ENCODE peak calls at places on chromosomes 13 and 19, in seven cellular contexts. K is heart right ventricle; Q is mammary epithelial cell; D is lung; S is hepatocyte; A is cardiac fibroblast; I is CD8-positive, alpha-beta T cell. Z is an unnamed sample.

GRCh38 chr19:6457958-6458694 is 1.5 kb downstream of the SLC25A23 start:
- DNase-seq in K (no peak), I (no peak), S (no peak), A (no peak), Q (no peak), D (no peak), Z (peak; percentile 64)

GRCh38 chr19:14116918-14117578 is 514 bp downstream of the PRKACA start:
- DNase-seq in K (peak; percentile 30), D (peak; percentile 40), S (peak; percentile 42), I (no peak), A (no peak), Q (no peak), Z (no peak)

GRCh38 chr19:55585658-55586339 is 5.2 kb upstream of the ZNF579 start:
- DNase-seq in D (peak; percentile 87), K (peak; percentile 88), S (peak; percentile 93), A (peak; percentile 90), Q (no peak), I (no peak), Z (peak; percentile 67)

GRCh38 chr19:800360-801029 is 3.2 kb downstream of the PTBP1 start:
- DNase-seq in D (no peak), I (no peak), A (peak; percentile 65), S (peak; percentile 78), Q (peak; percentile 80), K (no peak), Z (no peak)

GRCh38 chr19:7262470-7262869 is 31.7 kb downstream of the INSR start:
- DNase-seq in A (no peak), S (no peak), I (no peak), K (no peak), D (no peak), Q (no peak), Z (no peak)

GRCh38 chr13:73608731-73609485 is 525.3 kb downstream of the KLF12 start:
- DNase-seq in Q (no peak), A (no peak), D (peak; percentile 37), I (no peak), K (no peak), S (no peak), Z (no peak)

GRCh38 chr13:107170270-107170931 is 602.5 kb upstream of the ARGLU1 start:
- DNase-seq in K (no peak), A (no peak), Q (no peak), I (no peak), D (no peak), S (no peak), Z (no peak)

GRCh38 chr19:43763473-43763939 is 8.7 kb upstream of the SMG9 start:
- DNase-seq in I (no peak), S (no peak), A (peak; percentile 43), D (no peak), Q (no peak), K (no peak), Z (no peak)

GRCh38 chr19:34676697-34677385 is at the start of gene SCGB2B2:
- DNase-seq in I (no peak), Q (no peak), A (no peak), D (peak; percentile 69), K (peak; percentile 88), S (no peak), Z (no peak)

GRCh38 chr19:12953456-12954149 is 3.4 kb downstream of the GADD45GIP1 start:
- DNase-seq in S (no peak), D (no peak), Q (no peak), K (no peak), A (no peak), I (no peak), Z (no peak)

GRCh38 chr19:11963566-11964355 is 1.1 kb upstream of the ZNF763 start:
- DNase-seq in D (peak; percentile 78), I (peak; percentile 61), Q (peak; percentile 21), S (peak; percentile 85), K (peak; percentile 89), A (peak; percentile 84), Z (peak; percentile 76)

GRCh38 chr19:30718728-30719127 is 346.5 kb downstream of the ZNF536 start:
- DNase-seq in K (peak; percentile 15), A (no peak), S (no peak), Q (no peak), D (no peak), I (no peak), Z (no peak)

GRCh38 chr13:19845758-19846157 is 17.7 kb downstream of the ZMYM5 start:
- DNase-seq in Q (peak; percentile 97), D (no peak), I (no peak), A (peak; percentile 95), S (peak; percentile 72), K (no peak), Z (no peak)

GRCh38 chr19:13033819-13034611 is 38.7 kb downstream of the NFIX start:
- DNase-seq in A (peak; percentile 79), D (peak; percentile 78), K (peak; percentile 85), Q (peak; percentile 68), S (peak; percentile 60), I (peak; percentile 21), Z (peak; percentile 79)

GRCh38 chr13:28478127-28478526 is 16.8 kb downstream of the FLT1 start:
- DNase-seq in S (no peak), I (no peak), D (no peak), A (no peak), Q (no peak), K (no peak), Z (no peak)

GRCh38 chr13:105412171-105412570 is 1123.3 kb downstream of the EFNB2 start:
- DNase-seq in Q (peak; percentile 33), I (no peak), D (no peak), S (no peak), A (no peak), K (no peak), Z (no peak)

GRCh38 chr19:13181747-13182388 is 31.7 kb downstream of the IER2 start:
- DNase-seq in Q (no peak), K (peak; percentile 86), A (peak; percentile 77), D (no peak), S (peak; percentile 66), I (peak; percentile 24), Z (peak; percentile 64)

GRCh38 chr19:30263719-30264440 is 108.3 kb upstream of the ZNF536 start:
- DNase-seq in Q (no peak), S (no peak), A (no peak), K (no peak), I (no peak), D (no peak), Z (no peak)

GRCh38 chr19:34994643-34995471 is 5.3 kb upstream of the GRAMD1A start:
- DNase-seq in I (no peak), A (no peak), Q (no peak), K (peak; percentile 56), D (peak; percentile 46), S (peak; percentile 72), Z (no peak)

GRCh38 chr19:1944916-1945561 is 4.1 kb downstream of the CSNK1G2 start:
- DNase-seq in A (no peak), Q (no peak), D (no peak), K (no peak), S (no peak), I (no peak), Z (no peak)

GRCh38 chr19:8580710-8581281 is 3.6 kb upstream of the MYO1F start:
- DNase-seq in K (peak; percentile 82), A (peak; percentile 80), I (peak; percentile 81), S (peak; percentile 89), Q (peak; percentile 42), D (peak; percentile 84), Z (peak; percentile 86)

GRCh38 chr19:8589177-8589714 is 12.0 kb upstream of the MYO1F start:
- DNase-seq in S (no peak), A (no peak), Q (no peak), D (no peak), K (no peak), I (no peak), Z (no peak)

GRCh38 chr19:8585057-8585893 is 8.0 kb upstream of the MYO1F start:
- DNase-seq in K (no peak), D (no peak), Q (no peak), I (no peak), A (no peak), S (no peak), Z (no peak)

GRCh38 chr19:8585894-8586750 is 8.9 kb upstream of the MYO1F start:
- DNase-seq in Q (no peak), K (no peak), S (peak; percentile 58), A (peak; percentile 34), I (no peak), D (peak; percentile 59), Z (no peak)
- TF ChIP-seq CTCF in Q (peak; percentile 4), K (no peak), S (peak; percentile 47), A (peak; percentile 69), I (peak; percentile 23), D (no peak), Z (peak; percentile 47)

GRCh38 chr13:44874176-44874575 is 115.1 kb downstream of the NUFIP1 start:
- DNase-seq in S (no peak), I (no peak), D (no peak), A (no peak), Q (no peak), K (no peak), Z (no peak)

GRCh38 chr13:44876782-44877324 is 112.4 kb downstream of the NUFIP1 start:
- DNase-seq in D (no peak), I (no peak), S (no peak), K (no peak), A (no peak), Q (no peak), Z (no peak)

GRCh38 chr13:44884076-44884729 is 105.1 kb downstream of the NUFIP1 start:
- DNase-seq in K (no peak), D (no peak), S (no peak), A (peak; percentile 81), Q (peak; percentile 22), I (no peak), Z (no peak)

GRCh38 chr13:44874886-44875630 is 114.2 kb downstream of the NUFIP1 start:
- DNase-seq in D (no peak), Q (no peak), K (no peak), A (no peak), S (no peak), I (no peak), Z (no peak)

GRCh38 chr13:44879452-44880058 is 109.7 kb downstream of the NUFIP1 start:
- DNase-seq in D (no peak), K (no peak), Q (peak; percentile 41), A (peak; percentile 77), S (peak; percentile 38), I (no peak), Z (peak; percentile 41)
- TF ChIP-seq CTCF in D (peak; percentile 3), K (peak; percentile 18), Q (peak; percentile 56), A (peak; percentile 67), S (peak; percentile 50), I (no peak), Z (peak; percentile 53)

GRCh38 chr19:3252650-3253049 is 28.2 kb downstream of the CELF5 start:
- DNase-seq in S (no peak), D (no peak), A (no peak), I (no peak), K (no peak), Q (no peak), Z (no peak)
- TF ChIP-seq CTCF in S (no peak), D (no peak), A (no peak), I (no peak), K (no peak), Q (no peak), Z (no peak)

DNA sequence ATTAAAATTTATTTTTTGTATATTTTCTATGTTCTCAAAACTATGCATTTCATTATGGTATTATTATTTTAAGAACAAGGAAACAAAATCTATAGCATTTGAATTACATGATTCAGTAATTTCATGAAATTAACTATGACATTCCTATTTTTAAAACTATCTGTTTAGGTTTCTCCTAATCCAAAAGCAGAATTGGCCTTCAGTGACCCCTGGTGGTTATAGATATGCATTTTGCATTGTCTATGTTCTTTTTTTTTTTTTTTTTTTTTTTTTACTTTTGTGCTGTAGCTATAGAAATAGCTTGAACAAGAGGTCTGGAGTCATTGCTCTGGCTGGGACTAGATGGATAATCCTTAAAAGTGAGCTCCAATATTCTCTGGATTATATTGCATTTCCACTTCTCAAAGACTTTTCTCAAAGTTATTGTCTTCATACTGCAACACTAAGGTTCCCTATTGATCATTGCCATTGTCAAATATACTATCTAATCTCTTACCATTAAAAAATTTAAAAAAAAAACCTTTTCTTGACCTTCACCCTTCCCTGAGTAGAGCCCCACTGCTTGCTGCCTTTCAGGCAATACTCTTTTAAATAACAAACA is 15.9 kb upstream of the DNAJC3 start:
- DNase-seq in I (no peak), Q (peak; percentile 24), K (no peak), D (no peak), A (peak; percentile 70), S (peak; percentile 64), Z (peak; percentile 27)
- TF ChIP-seq CTCF in I (peak; percentile 56), Q (peak; percentile 76), K (peak; percentile 30), D (no peak), A (peak; percentile 52), S (peak; percentile 54), Z (peak; percentile 49)

Z was measured in GM10248.